ENCODE peak calls at places on chromosomes 7 and 10, in six cellular contexts. Z, L, X, S, Q and A are unnamed samples. For H3K27me3, the result is how much of the 10 kb centered on the place peaks cover.

GRCh38 chr10:33703897-33704825 is 369.7 kb upstream of the NRP1 start:
- DNase-seq in L (no peak), Z (no peak), S (no peak), Q (no peak), X (peak), A (peak)

GRCh38 chr7:29080803-29081202 is 65.5 kb downstream of the CPVL start:
- DNase-seq in X (no peak), Z (no peak), Q (no peak), L (no peak), S (no peak), A (no peak)

GRCh38 chr7:129958643-129959479 is 6.1 kb upstream of the UBE2H start:
- DNase-seq in L (no peak), Z (peak), X (peak), Q (peak), S (no peak), A (peak)

GRCh38 chr7:120981888-120982615 is 6.5 kb upstream of the CPED1 start:
- DNase-seq in S (no peak), L (no peak), X (peak), Z (peak), Q (no peak), A (no peak)

GRCh38 chr10:12322583-12323131 is 26.7 kb upstream of the CAMK1D start:
- DNase-seq in X (no peak), Z (no peak), S (no peak), L (no peak), Q (no peak), A (no peak)

GRCh38 chr7:129161524-129161923 is 17.0 kb downstream of the TSPAN33 start:
- DNase-seq in X (no peak), Q (no peak), Z (no peak), S (no peak), L (no peak), A (no peak)

GRCh38 chr7:33906697-33907096 is 1.4 kb downstream of the BMPER start:
- DNase-seq in Z (no peak), L (no peak), X (no peak), Q (no peak), S (no peak), A (no peak)

GRCh38 chr7:37732253-37732652 is 48.7 kb downstream of the GPR141 start:
- DNase-seq in L (peak), S (peak), Z (peak), X (no peak), Q (no peak), A (peak)

GRCh38 chr10:70931168-70931805 is 42.9 kb upstream of the PCBD1 start:
- DNase-seq in L (no peak), S (no peak), Z (peak), Q (peak), X (peak), A (no peak)

GRCh38 chr7:122300607-122301079 is 3.9 kb downstream of the FEZF1 start:
- DNase-seq in Z (peak), L (no peak), Q (no peak), X (no peak), S (no peak), A (no peak)

GRCh38 chr7:140650367-140650766 is 9.8 kb upstream of the DENND2A start:
- DNase-seq in S (no peak), X (no peak), Q (no peak), L (no peak), Z (no peak), A (no peak)

GRCh38 chr7:135761751-135762488 is 13.3 kb upstream of the FAM180A start:
- DNase-seq in S (no peak), X (peak), Z (no peak), Q (peak), L (no peak), A (no peak)

GRCh38 chr7:40680657-40681056 is 545.9 kb downstream of the SUGCT start:
- DNase-seq in L (peak), Q (no peak), Z (peak), X (no peak), S (no peak), A (peak)

GRCh38 chr10:4847580-4848020 is 21.6 kb downstream of the AKR1E2 start:
- DNase-seq in X (peak), S (no peak), L (no peak), Z (peak), Q (peak), A (peak)

GRCh38 chr10:5534051-5534821 is 9.5 kb downstream of the CALML3 start:
- DNase-seq in Z (no peak), L (no peak), S (no peak), X (no peak), Q (no peak), A (no peak)

GRCh38 chr10:82942572-82943091 is 1067.6 kb downstream of the NRG3 start:
- DNase-seq in Z (no peak), Q (peak), L (no peak), X (no peak), S (no peak), A (no peak)

GRCh38 chr7:141686670-141687069 is 15.3 kb downstream of the DENND11 start:
- DNase-seq in Q (no peak), Z (no peak), L (no peak), S (no peak), X (no peak), A (peak)

GRCh38 chr10:69936091-69936490 is 116.6 kb upstream of the MACROH2A2 start:
- DNase-seq in Z (no peak), Q (no peak), X (no peak), S (no peak), L (no peak), A (no peak)

GRCh38 chr10:21329995-21330627 is 195.4 kb downstream of the SKIDA1 start:
- DNase-seq in L (no peak), Z (peak), X (peak), Q (peak), S (no peak), A (peak)

GRCh38 chr7:130426541-130426940 is 14.3 kb downstream of the CEP41 start:
- DNase-seq in X (no peak), Z (no peak), S (no peak), Q (no peak), L (no peak), A (no peak)

GRCh38 chr7:129210256-129210988 is 14.4 kb upstream of the AHCYL2 start:
- DNase-seq in Z (peak), L (peak), S (peak), Q (peak), X (peak), A (peak)

GRCh38 chr10:6232225-6232807 is 29.6 kb downstream of the PFKFB3 start:
- DNase-seq in S (no peak), L (no peak), X (no peak), Z (no peak), Q (no peak), A (no peak)

GRCh38 chr10:117543999-117544728 is 1.6 kb downstream of the EMX2 start:
- DNase-seq in X (no peak), Z (peak), S (no peak), L (no peak), Q (no peak), A (no peak)

GRCh38 chr10:117546020-117546629 is 3.6 kb downstream of the EMX2 start:
- DNase-seq in X (no peak), Z (peak), Q (no peak), L (no peak), S (no peak), A (no peak)

GRCh38 chr10:117546630-117547300 is 4.2 kb downstream of the EMX2 start:
- DNase-seq in L (no peak), Q (no peak), Z (no peak), S (no peak), X (no peak), A (no peak)

GRCh38 chr10:117544729-117545140 is 2.2 kb downstream of the EMX2 start:
- DNase-seq in Z (peak), S (no peak), Q (no peak), X (no peak), L (no peak), A (no peak)

GRCh38 chr10:117545141-117546019 is 2.8 kb downstream of the EMX2 start:
- DNase-seq in Q (no peak), Z (peak), X (no peak), S (peak), L (no peak), A (no peak)
- H3K4me3 ChIP-seq in Q (no peak), Z (no peak), X (no peak), S (peak), L (no peak), A (no peak)

DNA sequence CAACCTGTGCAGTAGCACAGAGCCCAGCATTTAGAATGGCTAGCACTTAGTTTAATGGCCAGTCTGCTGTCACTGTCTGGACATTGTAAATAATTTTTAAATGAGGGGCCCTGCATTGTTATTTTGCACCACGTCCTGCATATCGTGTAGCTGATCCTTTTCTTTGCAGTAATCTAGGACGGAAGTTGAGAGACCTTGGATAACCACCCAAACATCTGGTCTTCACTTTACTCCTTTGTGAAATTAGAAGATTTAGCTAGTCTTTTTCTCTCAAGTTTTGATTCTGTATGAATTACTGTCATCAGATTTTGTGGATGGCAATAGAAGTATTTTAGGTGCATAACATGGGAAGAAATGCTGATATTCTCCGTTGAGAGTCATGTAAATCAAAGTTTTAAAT is 1.9 kb downstream of the MIOS start:
- DNase-seq in L (no peak), X (no peak), Z (no peak), S (no peak), Q (no peak), A (no peak)
- H3K27me3 ChIP-seq in L (under half), X (under half), Z (under half), S (under half), Q (under half), A (under half)

DNA sequence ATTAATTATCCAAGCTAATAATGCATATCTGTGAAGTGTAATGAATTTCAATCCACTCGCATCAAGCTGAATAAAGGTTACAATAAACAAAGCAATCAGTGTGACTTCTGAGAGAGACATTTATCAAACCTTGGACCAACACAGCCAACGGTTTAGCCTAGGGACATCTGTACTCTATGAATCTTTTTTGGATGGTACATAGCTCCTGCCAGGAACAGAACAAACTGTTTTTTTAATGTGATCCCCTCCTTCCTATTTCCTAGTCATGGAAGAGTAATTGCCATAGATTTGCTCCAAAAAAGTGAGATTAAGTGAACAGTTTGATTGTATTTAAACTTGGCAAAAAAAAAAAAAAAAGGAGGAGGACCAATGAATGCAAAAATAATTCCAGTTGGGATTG is 11.2 kb upstream of the NRCAM start:
- DNase-seq in Q (no peak), Z (no peak), X (no peak), S (no peak), L (no peak), A (no peak)
- H2BK5ac ChIP-seq in Q (no peak), Z (no peak), X (no peak), S (no peak), L (no peak), A (no peak)

GRCh38 chr10:99266383-99266782 is 30.7 kb upstream of the HPSE2 start:
- DNase-seq in X (no peak), L (peak), S (no peak), Z (peak), Q (no peak), A (no peak)
- H3K4me3 ChIP-seq in X (no peak), L (no peak), S (no peak), Z (no peak), Q (no peak), A (no peak)